ENCODE peak calls at places on chromosomes 3 and 15, in seven cellular contexts. One of them, this sample, is unnamed.

GRCh38 chr3:32818431-32819085 is 761 bp downstream of the TRIM71 start:
- DNase-seq in endothelial cell: peak
- DNase-seq in caudate nucleus: no peak
- DNase-seq in midbrain: no peak
- DNase-seq in cardiac muscle cell: no peak
- DNase-seq in Kasumi-1: no peak
- DNase-seq in anterior cingulate cortex: no peak
- DNase-seq in this sample: no peak

GRCh38 chr3:138124689-138125420 is 7.3 kb downstream of the A4GNT start:
- DNase-seq in endothelial cell: no peak
- DNase-seq in caudate nucleus: no peak
- DNase-seq in midbrain: no peak
- DNase-seq in cardiac muscle cell: peak
- DNase-seq in Kasumi-1: no peak
- DNase-seq in anterior cingulate cortex: no peak
- DNase-seq in this sample: no peak

GRCh38 chr15:83652606-83653204 is 1.2 kb upstream of the ADAMTSL3 start:
- DNase-seq in endothelial cell: no peak
- DNase-seq in caudate nucleus: no peak
- DNase-seq in midbrain: no peak
- DNase-seq in cardiac muscle cell: no peak
- DNase-seq in Kasumi-1: no peak
- DNase-seq in anterior cingulate cortex: no peak
- DNase-seq in this sample: no peak

GRCh38 chr3:134079111-134079531 is 49.4 kb upstream of the SLCO2A1 start:
- DNase-seq in endothelial cell: no peak
- DNase-seq in caudate nucleus: no peak
- DNase-seq in midbrain: no peak
- DNase-seq in cardiac muscle cell: peak
- DNase-seq in Kasumi-1: no peak
- DNase-seq in anterior cingulate cortex: no peak
- DNase-seq in this sample: no peak

GRCh38 chr15:78065973-78066946 is 11.3 kb downstream of the TBC1D2B start:
- DNase-seq in endothelial cell: no peak
- DNase-seq in caudate nucleus: no peak
- DNase-seq in midbrain: no peak
- DNase-seq in cardiac muscle cell: no peak
- DNase-seq in Kasumi-1: no peak
- DNase-seq in anterior cingulate cortex: no peak
- DNase-seq in this sample: no peak

GRCh38 chr3:195063596-195064193 is 207.3 kb downstream of the XXYLT1 start:
- DNase-seq in endothelial cell: no peak
- DNase-seq in caudate nucleus: no peak
- DNase-seq in midbrain: no peak
- DNase-seq in cardiac muscle cell: no peak
- DNase-seq in Kasumi-1: no peak
- DNase-seq in anterior cingulate cortex: no peak
- DNase-seq in this sample: peak

GRCh38 chr15:98395974-98396627 is 252.2 kb upstream of the IGF1R start:
- DNase-seq in endothelial cell: no peak
- DNase-seq in caudate nucleus: no peak
- DNase-seq in midbrain: no peak
- DNase-seq in cardiac muscle cell: no peak
- DNase-seq in Kasumi-1: no peak
- DNase-seq in anterior cingulate cortex: no peak
- DNase-seq in this sample: no peak

GRCh38 chr3:138210528-138210927 is 23.4 kb downstream of the ARMC8 start:
- DNase-seq in endothelial cell: no peak
- DNase-seq in caudate nucleus: no peak
- DNase-seq in midbrain: no peak
- DNase-seq in cardiac muscle cell: no peak
- DNase-seq in Kasumi-1: no peak
- DNase-seq in anterior cingulate cortex: no peak
- DNase-seq in this sample: no peak

This sample was measured in Caco-2.